ENCODE peak calls at places on chromosomes 5 and 9, in six cellular contexts. W, G, U, Y, C and Q are unnamed samples.

GRCh38 chr5:142821733-142822487 is 51.7 kb downstream of the ARHGAP26 start:
- DNase-seq in W (no peak), U (no peak), C (peak), Y (no peak), G (peak), Q (no peak)

GRCh38 chr5:54701179-54701578 is 183.6 kb downstream of the SNX18 start:
- DNase-seq in G (peak), C (peak), W (no peak), Y (no peak), U (no peak), Q (no peak)

GRCh38 chr9:15915711-15916110 is 362.9 kb downstream of the CCDC171 start:
- DNase-seq in Y (no peak), G (no peak), W (no peak), C (no peak), U (no peak), Q (no peak)

GRCh38 chr5:137733011-137733410 is 2.9 kb downstream of the KLHL3 start:
- DNase-seq in C (no peak), U (no peak), W (no peak), G (peak), Y (no peak), Q (no peak)

GRCh38 chr9:83401328-83401895 is 136.8 kb downstream of the FRMD3 start:
- DNase-seq in G (no peak), C (no peak), U (no peak), Y (no peak), W (no peak), Q (no peak)

GRCh38 chr5:96228449-96228848 is 204.6 kb downstream of the PCSK1 start:
- DNase-seq in Y (no peak), W (no peak), G (peak), C (no peak), U (no peak), Q (no peak)

GRCh38 chr9:38233343-38233742 is 159.2 kb upstream of the ALDH1B1 start:
- DNase-seq in U (no peak), C (no peak), G (no peak), Y (no peak), W (no peak), Q (no peak)

GRCh38 chr5:80125022-80125961 is 90.1 kb downstream of the THBS4 start:
- DNase-seq in W (no peak), U (no peak), G (no peak), Y (no peak), C (no peak), Q (no peak)

GRCh38 chr9:130663258-130664171 is 879 bp upstream of the PRDM12 start:
- DNase-seq in Y (no peak), G (no peak), W (no peak), C (no peak), U (no peak), Q (no peak)

GRCh38 chr9:5514608-5515260 is 4.4 kb downstream of the PDCD1LG2 start:
- DNase-seq in U (no peak), G (no peak), Y (no peak), W (no peak), C (no peak), Q (no peak)

GRCh38 chr5:4395752-4396151 is 744.4 kb upstream of the ADAMTS16 start:
- DNase-seq in Y (no peak), U (no peak), G (no peak), W (no peak), C (no peak), Q (no peak)

GRCh38 chr5:160165137-160166068 is 46.2 kb upstream of the PWWP2A start:
- DNase-seq in Y (peak), C (peak), G (peak), U (peak), W (no peak), Q (peak)

GRCh38 chr5:95178046-95178651 is 106.7 kb downstream of the MCTP1 start:
- DNase-seq in Y (no peak), C (peak), W (no peak), U (no peak), G (no peak), Q (no peak)

GRCh38 chr5:179344301-179345178 is 721 bp downstream of the ADAMTS2 start:
- DNase-seq in Y (no peak), W (no peak), U (no peak), C (no peak), G (peak), Q (no peak)

GRCh38 chr5:170439944-170440269 is 50.7 kb upstream of the KCNMB1 start:
- DNase-seq in C (no peak), W (no peak), U (no peak), G (no peak), Y (no peak), Q (no peak)

GRCh38 chr5:61371474-61371873 is 39.4 kb downstream of the ZSWIM6 start:
- DNase-seq in W (no peak), U (no peak), G (no peak), C (no peak), Y (no peak), Q (no peak)

GRCh38 chr5:113274836-113275414 is 159.9 kb downstream of the TSSK1B start:
- DNase-seq in G (no peak), W (no peak), Y (no peak), C (no peak), U (no peak), Q (no peak)

GRCh38 chr9:5834214-5834613 is 1.3 kb upstream of the ERMP1 start:
- DNase-seq in W (no peak), Y (no peak), G (no peak), U (no peak), C (no peak), Q (no peak)

GRCh38 chr5:68041293-68041692 is 174.3 kb upstream of the PIK3R1 start:
- DNase-seq in G (no peak), U (no peak), Y (no peak), C (no peak), W (no peak), Q (no peak)

GRCh38 chr5:149138182-149138923 is 2.9 kb upstream of the ABLIM3 start:
- DNase-seq in U (no peak), C (no peak), W (no peak), G (no peak), Y (no peak), Q (no peak)

GRCh38 chr5:149143470-149143869 is 2.2 kb downstream of the ABLIM3 start:
- DNase-seq in Y (no peak), W (no peak), G (peak), C (peak), U (no peak), Q (no peak)

GRCh38 chr5:149141957-149142851 is 911 bp downstream of the ABLIM3 start:
- DNase-seq in W (no peak), C (no peak), Y (no peak), G (peak), U (no peak), Q (peak)

GRCh38 chr5:149140197-149141002 is 893 bp upstream of the ABLIM3 start:
- DNase-seq in Y (no peak), W (no peak), C (no peak), G (peak), U (no peak), Q (no peak)

DNA sequence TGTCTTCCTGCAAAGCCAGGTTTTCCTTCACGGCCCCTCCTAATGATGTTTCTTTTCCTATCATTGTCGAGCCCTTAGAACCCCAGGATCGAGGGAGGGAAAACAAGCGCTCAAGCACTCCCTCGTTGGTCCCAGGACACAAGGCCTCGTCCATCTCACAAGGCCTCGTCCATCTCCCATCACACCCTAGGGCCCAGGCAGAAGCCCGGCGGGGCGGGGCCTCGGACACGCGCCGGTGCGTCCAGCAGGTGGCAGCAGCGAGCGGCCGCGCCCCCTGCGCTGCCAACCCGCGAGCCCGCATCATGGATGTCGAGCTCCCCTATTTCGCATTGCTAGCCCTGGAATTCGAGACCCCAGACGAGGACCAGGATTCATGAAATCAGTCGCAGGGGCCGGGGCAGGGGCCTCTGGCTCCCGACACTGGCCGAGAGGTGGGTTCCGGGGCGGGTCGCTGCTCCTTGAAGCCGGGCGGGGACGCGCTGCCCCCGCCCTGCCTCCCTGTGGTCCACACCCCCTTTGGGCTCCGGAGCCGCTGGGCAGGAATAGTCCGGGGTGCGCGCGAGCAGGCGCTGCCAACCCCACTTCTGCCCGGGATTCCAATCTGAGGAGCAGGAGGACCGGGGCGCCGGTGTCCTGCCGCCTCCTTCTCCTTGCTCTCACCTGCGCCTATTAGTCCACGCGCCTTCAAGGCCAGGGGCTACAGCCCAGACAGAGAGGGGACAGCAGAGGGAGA is at the start of gene ABLIM3:
- DNase-seq in W (peak), Y (peak), G (peak), C (no peak), U (peak), Q (peak)
- H3K4me3 ChIP-seq in W (no peak), Y (peak), G (peak), C (peak), U (peak), Q (no peak)

GRCh38 chr9:90433398-90433890 is 209.2 kb downstream of the DIRAS2 start:
- DNase-seq in G (no peak), Y (no peak), U (peak), C (no peak), W (no peak), Q (no peak)
- H3K4me3 ChIP-seq in G (no peak), Y (peak), U (no peak), C (no peak), W (no peak), Q (no peak)

DNA sequence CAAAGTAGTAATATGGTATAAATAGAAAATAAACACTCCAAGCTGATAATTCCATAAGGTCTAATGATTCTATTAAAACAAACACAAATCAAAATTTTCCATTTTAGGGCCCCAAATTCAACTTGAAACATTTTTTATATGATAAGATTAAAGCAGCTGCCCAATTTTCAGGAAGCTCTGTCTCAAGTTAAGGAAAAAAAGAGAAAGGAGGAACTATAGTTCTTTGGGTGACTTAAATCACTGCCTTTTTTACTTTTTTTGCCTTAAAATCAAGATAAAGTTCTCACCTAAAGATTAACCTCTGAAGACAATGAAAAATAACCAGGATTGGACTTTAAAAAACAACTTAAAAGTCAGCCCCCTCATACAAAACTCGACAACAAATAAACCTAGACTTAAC is 76.0 kb upstream of the IFNE start:
- DNase-seq in W (no peak), G (no peak), U (no peak), C (no peak), Y (no peak), Q (no peak)
- H3K4me3 ChIP-seq in W (no peak), G (peak), U (no peak), C (peak), Y (no peak), Q (no peak)

GRCh38 chr9:107919263-107919662 is 429.7 kb upstream of the KLF4 start:
- DNase-seq in G (no peak), U (no peak), Y (no peak), W (no peak), C (no peak), Q (no peak)

GRCh38 chr9:107922246-107922645 is 432.7 kb upstream of the KLF4 start:
- DNase-seq in U (no peak), C (no peak), Y (no peak), W (no peak), G (no peak), Q (no peak)

GRCh38 chr9:107918749-107919148 is 429.2 kb upstream of the KLF4 start:
- DNase-seq in U (no peak), Y (no peak), C (no peak), W (no peak), G (no peak), Q (peak)
- H3K4me3 ChIP-seq in U (no peak), Y (no peak), C (no peak), W (no peak), G (no peak), Q (no peak)

GRCh38 chr5:122076023-122076422 is 2.0 kb downstream of the LOX start:
- DNase-seq in G (no peak), C (no peak), Y (no peak), U (no peak), W (no peak), Q (no peak)
- H3K4me3 ChIP-seq in G (peak), C (peak), Y (peak), U (no peak), W (no peak), Q (no peak)

GRCh38 chr5:161548472-161549094 is 2.1 kb upstream of the GABRB2 start:
- DNase-seq in C (no peak), U (peak), W (no peak), G (no peak), Y (no peak), Q (no peak)
- H3K4me3 ChIP-seq in C (no peak), U (peak), W (no peak), G (no peak), Y (peak), Q (no peak)

GRCh38 chr9:96420468-96421219 is 2.5 kb upstream of the ZNF367 start:
- DNase-seq in C (peak), G (peak), W (no peak), U (peak), Y (no peak), Q (no peak)
- H3K4me3 ChIP-seq in C (no peak), G (no peak), W (peak), U (no peak), Y (no peak), Q (no peak)

GRCh38 chr9:105064248-105065118 is 136.5 kb upstream of the ABCA1 start:
- DNase-seq in W (no peak), U (peak), G (peak), C (peak), Y (peak), Q (peak)
- H3K4me3 ChIP-seq in W (no peak), U (no peak), G (no peak), C (no peak), Y (no peak), Q (no peak)

DNA sequence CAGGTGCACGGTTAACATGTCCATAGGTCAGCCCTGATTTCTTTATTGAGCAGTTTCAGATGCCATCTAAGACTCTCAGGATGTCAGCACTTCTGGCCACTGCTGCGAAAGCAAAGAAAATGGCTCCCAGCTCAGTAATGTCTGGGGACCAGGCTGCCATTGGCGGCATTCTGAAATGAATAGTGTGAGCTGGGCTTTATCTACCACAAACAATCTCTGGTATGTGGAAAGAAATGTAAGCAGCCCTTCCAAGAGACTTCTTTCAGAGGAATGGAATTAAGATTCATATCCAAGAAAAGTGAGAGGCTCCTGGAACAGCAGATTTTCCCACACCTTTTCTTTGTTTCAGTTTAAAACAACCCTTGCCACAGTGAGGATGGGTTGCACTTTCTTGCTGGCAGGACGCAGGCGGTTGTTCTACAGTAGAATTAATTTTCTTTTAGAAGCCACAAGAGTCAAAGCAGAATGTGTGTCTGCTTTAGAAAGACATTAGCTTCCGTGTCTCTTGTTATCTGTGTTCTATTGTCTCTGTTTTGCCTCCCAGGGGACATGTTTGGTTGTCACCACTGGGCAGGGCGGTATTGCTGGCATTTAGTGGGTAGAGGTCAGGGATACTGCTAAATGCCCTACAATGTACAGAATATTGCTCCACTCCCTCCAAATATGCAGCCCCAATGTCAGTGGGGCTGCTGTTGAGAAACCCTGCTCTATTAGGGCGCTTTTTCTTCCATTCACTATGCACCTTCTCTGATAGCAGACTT is 149.9 kb upstream of the ANKH start:
- DNase-seq in C (peak), W (no peak), U (no peak), G (peak), Y (no peak), Q (no peak)
- H3K4me3 ChIP-seq in C (no peak), W (no peak), U (no peak), G (no peak), Y (no peak), Q (no peak)

DNA sequence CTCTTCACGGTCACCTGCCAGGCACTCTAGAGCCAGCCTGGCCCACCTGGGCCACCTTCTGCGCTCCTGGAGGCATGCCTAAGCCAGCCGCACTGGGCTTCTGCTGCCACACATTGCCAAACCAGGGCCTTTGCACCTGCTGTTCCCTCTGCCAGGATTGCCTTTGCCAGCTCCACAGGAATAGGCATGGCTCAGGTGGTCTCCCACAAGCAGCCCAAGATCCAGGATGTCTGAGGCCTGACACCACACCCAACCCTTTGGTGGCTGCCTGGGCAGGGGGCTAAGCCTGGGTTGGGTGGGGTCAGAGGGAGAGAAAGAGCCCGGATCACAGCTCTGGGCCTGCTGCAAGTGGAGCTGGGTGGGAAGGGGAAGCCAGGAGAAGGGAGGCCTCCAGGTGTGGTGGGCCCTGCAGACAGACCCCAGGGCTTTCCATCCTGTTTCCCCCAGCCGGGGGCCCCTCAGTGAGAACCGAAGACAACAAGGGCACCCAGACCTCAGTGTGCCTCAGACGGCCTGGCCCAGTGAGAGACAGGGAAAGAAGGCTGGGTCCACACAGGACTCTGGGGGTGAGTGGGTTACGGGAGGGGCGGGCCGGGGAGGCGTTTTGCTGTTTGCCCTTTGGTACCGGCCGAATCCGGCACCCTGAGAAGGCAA is 671 bp upstream of the SUSD3 start:
- DNase-seq in Y (no peak), U (no peak), G (no peak), C (no peak), W (no peak), Q (peak)
- H3K4me3 ChIP-seq in Y (peak), U (no peak), G (no peak), C (no peak), W (no peak), Q (no peak)